ENCODE peak calls at places on chromosomes 4 and X, in six cellular contexts. O, T, G, K, F and E are unnamed samples.

GRCh38 chr4:98657531-98658286 is 702 bp downstream of the TSPAN5 start:
- DNase-seq in G (peak; percentile 81), F (no peak), K (no peak), O (peak; percentile 69), T (peak; percentile 37), E (peak; percentile 68)

GRCh38 chrX:73913580-73913979 is 350.6 kb downstream of the CHIC1 start:
- DNase-seq in T (no peak), O (peak; percentile 43), K (no peak), F (no peak), G (no peak), E (no peak)

GRCh38 chrX:14591976-14592375 is 62.6 kb downstream of the GLRA2 start:
- DNase-seq in G (peak; percentile 1), F (no peak), T (no peak), K (no peak), O (no peak), E (no peak)

GRCh38 chr4:64479338-64479737 is 70.1 kb upstream of the TECRL start:
- DNase-seq in K (no peak), G (no peak), T (no peak), O (no peak), F (no peak), E (no peak)

GRCh38 chrX:12419591-12419990 is 281.3 kb downstream of the FRMPD4 start:
- DNase-seq in G (no peak), K (no peak), T (no peak), O (no peak), F (no peak), E (no peak)

GRCh38 chr4:10079951-10080873 is 36.4 kb downstream of the WDR1 start:
- DNase-seq in T (no peak), F (no peak), G (no peak), K (no peak), O (no peak), E (no peak)

GRCh38 chrX:13149702-13150101 is 105.3 kb upstream of the FAM9C start:
- DNase-seq in G (no peak), O (no peak), K (no peak), T (no peak), F (no peak), E (no peak)

GRCh38 chr4:124883642-124884041 is 171.1 kb upstream of the ANKRD50 start:
- DNase-seq in O (peak; percentile 84), T (no peak), K (no peak), F (no peak), G (peak; percentile 26), E (no peak)

GRCh38 chrX:34875204-34875603 is 67.4 kb upstream of the FAM47B start:
- DNase-seq in O (peak; percentile 75), T (no peak), K (no peak), F (no peak), G (peak; percentile 37), E (no peak)

GRCh38 chrX:136200466-136200865 is 50.7 kb downstream of the MAP7D3 start:
- DNase-seq in K (no peak), G (peak; percentile 58), O (peak; percentile 58), T (no peak), F (no peak), E (no peak)

GRCh38 chrX:25226151-25226550 is 210.4 kb upstream of the ARX start:
- DNase-seq in K (no peak), O (no peak), G (no peak), T (no peak), F (no peak), E (no peak)

GRCh38 chr4:37977471-37978452 is 17.6 kb downstream of the PTTG2 start:
- DNase-seq in G (peak; percentile 76), K (no peak), F (peak; percentile 40), T (peak; percentile 12), O (peak; percentile 55), E (no peak)

GRCh38 chrX:67585401-67585800 is 41.6 kb downstream of the AR start:
- DNase-seq in O (peak; percentile 3), F (no peak), T (no peak), G (no peak), K (no peak), E (no peak)

GRCh38 chr4:140851032-140851636 is 94.9 kb upstream of the TBC1D9 start:
- DNase-seq in G (peak; percentile 69), F (peak; percentile 47), T (peak; percentile 75), O (peak; percentile 65), K (no peak), E (no peak)

GRCh38 chrX:132631579-132632232 is 142.9 kb upstream of the MBNL3 start:
- DNase-seq in G (peak; percentile 51), T (no peak), F (no peak), O (peak; percentile 40), K (no peak), E (no peak)

GRCh38 chrX:9569875-9570274 is 105.0 kb downstream of the TBL1X start:
- DNase-seq in G (no peak), K (no peak), O (no peak), T (no peak), F (no peak), E (no peak)

GRCh38 chr4:69156913-69157312 is 57.6 kb downstream of the UGT2B11 start:
- DNase-seq in K (no peak), F (peak; percentile 1), G (peak; percentile 5), O (no peak), T (no peak), E (peak; percentile 62)

GRCh38 chrX:46446727-46447378 is 98.4 kb downstream of the ZNF674 start:
- DNase-seq in F (peak; percentile 75), K (peak; percentile 39), G (peak; percentile 81), T (peak; percentile 70), O (peak; percentile 69), E (peak; percentile 86)

GRCh38 chrX:11791090-11791489 is 33.1 kb downstream of the MSL3 start:
- DNase-seq in G (no peak), T (no peak), K (no peak), F (no peak), O (no peak), E (no peak)

GRCh38 chrX:72129661-72130060 is 2.1 kb downstream of the RTL5 start:
- DNase-seq in K (no peak), O (no peak), F (no peak), T (no peak), G (no peak), E (no peak)

GRCh38 chrX:72132456-72132855 is 741 bp upstream of the RTL5 start:
- DNase-seq in G (no peak), F (no peak), O (no peak), K (no peak), T (no peak), E (no peak)

GRCh38 chrX:72130156-72130761 is 1.5 kb downstream of the RTL5 start:
- DNase-seq in T (no peak), G (no peak), O (no peak), K (no peak), F (no peak), E (no peak)

GRCh38 chrX:72130762-72131231 is 918 bp downstream of the RTL5 start:
- DNase-seq in T (no peak), F (no peak), G (no peak), K (no peak), O (no peak), E (peak; percentile 34)

GRCh38 chrX:72131317-72132294 is at the start of gene RTL5:
- DNase-seq in F (peak; percentile 45), G (peak; percentile 95), O (peak; percentile 85), T (peak; percentile 78), K (no peak), E (peak; percentile 72)
- H3K9me3 ChIP-seq in F (no peaks in the 10 kb centered on the region), G (no peaks in the 10 kb centered on the region), O (peaks cover 4% of the 10 kb centered on the region), T (peaks cover 20% of the 10 kb centered on the region), K (no peaks in the 10 kb centered on the region), E (peaks cover 27% of the 10 kb centered on the region)

DNA sequence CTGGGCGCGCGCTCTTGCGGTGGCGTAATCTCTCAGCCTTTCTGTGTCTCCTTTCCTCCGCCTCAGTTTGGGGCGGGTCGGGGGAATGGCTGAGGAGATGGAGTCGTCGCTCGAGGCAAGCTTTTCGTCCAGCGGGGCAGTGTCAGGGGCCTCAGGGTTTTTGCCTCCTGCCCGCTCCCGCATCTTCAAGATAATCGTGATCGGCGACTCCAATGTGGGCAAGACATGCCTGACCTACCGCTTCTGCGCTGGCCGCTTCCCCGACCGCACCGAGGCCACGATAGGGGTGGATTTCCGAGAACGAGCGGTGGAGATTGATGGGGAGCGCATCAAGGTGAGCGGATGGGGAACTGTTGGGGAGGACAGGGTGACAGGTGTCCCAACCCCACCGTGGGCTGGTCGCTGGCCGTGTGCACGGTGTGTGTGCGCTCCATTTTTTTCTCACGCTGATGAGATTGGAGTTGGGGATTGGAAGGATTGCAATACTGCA is at the start of gene RAB33B:
- DNase-seq in O (peak; percentile 86), K (no peak), G (peak; percentile 91), T (no peak), F (no peak), E (no peak)
- H3K23ac ChIP-seq in O (peak within 1 kb of the TSS; percentile 78), K (no peak within 1 kb of the TSS), G (peak within 1 kb of the TSS; percentile 75), T (peak within 1 kb of the TSS; percentile 76), F (no peak within 1 kb of the TSS), E (no peak within 1 kb of the TSS)

GRCh38 chrX:119427795-119428185 is 28.7 kb downstream of the SLC25A43 start:
- DNase-seq in G (no peak), T (no peak), O (no peak), F (no peak), K (no peak), E (no peak)

GRCh38 chrX:119425050-119425449 is 25.9 kb downstream of the SLC25A43 start:
- DNase-seq in O (no peak), T (no peak), G (no peak), K (no peak), F (no peak), E (no peak)

GRCh38 chrX:119429471-119429870 is 30.3 kb downstream of the SLC25A43 start:
- DNase-seq in T (no peak), F (no peak), K (no peak), G (peak; percentile 25), O (no peak), E (no peak)

GRCh38 chrX:119423631-119424030 is 24.5 kb downstream of the SLC25A43 start:
- DNase-seq in O (peak; percentile 41), G (no peak), T (no peak), F (no peak), K (no peak), E (no peak)

GRCh38 chrX:119427024-119427794 is 28.1 kb downstream of the SLC25A43 start:
- DNase-seq in O (peak; percentile 34), T (no peak), G (peak; percentile 18), F (no peak), K (no peak), E (no peak)
- H3K9ac ChIP-seq in O (no peak overlapping the region), T (no peak overlapping the region), G (no peak overlapping the region), F (no peak overlapping the region), K (no peak overlapping the region), E (no peak overlapping the region)

GRCh38 chr4:152704788-152705187 is 25.0 kb upstream of the TMEM154 start:
- DNase-seq in T (no peak), K (no peak), O (no peak), F (no peak), G (no peak), E (no peak)
- H3K9me3 ChIP-seq in T (no peaks in the 10 kb centered on the region), K (no peaks in the 10 kb centered on the region), O (no peaks in the 10 kb centered on the region), F (peaks cover 8% of the 10 kb centered on the region), G (peaks cover 36% of the 10 kb centered on the region), E (no peaks in the 10 kb centered on the region)

GRCh38 chr4:139126898-139127297 is 50.1 kb downstream of the ELF2 start:
- DNase-seq in K (no peak), T (no peak), F (no peak), G (no peak), O (no peak), E (no peak)
- H3K23ac ChIP-seq in K (no peak overlapping the region), T (no peak overlapping the region), F (no peak overlapping the region), G (no peak overlapping the region), O (no peak overlapping the region), E (no peak overlapping the region)